ENCODE peak calls at places on chromosomes 2 and 18, in five cellular contexts. N is lower lobe of right lung, S is WERI-Rb-1, A is breast epithelium, J is Peyer's patch. Z is an unnamed sample. For H3K9me3, the result is how much of the 10 kb centered on the place peaks cover.

GRCh38 chr2:236823230-236823629 is 253.6 kb downstream of the ACKR3 start:
- DNase-seq in N (no peak), S (no peak), A (no peak), J (no peak), Z (no peak)

GRCh38 chr2:64406407-64406774 is 47.6 kb upstream of the LGALSL start:
- DNase-seq in N (no peak), S (no peak), A (no peak), J (peak), Z (no peak)

GRCh38 chr2:191935247-191935646 is 88.4 kb upstream of the CAVIN2 start:
- DNase-seq in N (peak), S (peak), A (no peak), J (no peak), Z (no peak)

GRCh38 chr2:69171070-69171811 is 158.3 kb downstream of the ANTXR1 start:
- DNase-seq in N (no peak), S (no peak), A (no peak), J (no peak), Z (no peak)

GRCh38 chr2:190530211-190530639 is 4.3 kb downstream of the NEMP2 start:
- DNase-seq in N (no peak), S (no peak), A (no peak), J (no peak), Z (no peak)

GRCh38 chr2:66897181-66897580 is 462.3 kb downstream of the MEIS1 start:
- DNase-seq in N (no peak), S (no peak), A (no peak), J (no peak), Z (no peak)

GRCh38 chr2:145752091-145752806 is 1232.3 kb upstream of the ZEB2 start:
- DNase-seq in N (peak), S (no peak), A (no peak), J (no peak), Z (no peak)

GRCh38 chr2:121690095-121690494 is 40.8 kb upstream of the CLASP1 start:
- DNase-seq in N (no peak), S (no peak), A (no peak), J (no peak), Z (no peak)

GRCh38 chr2:72940786-72941185 is 23.5 kb downstream of the EMX1 start:
- DNase-seq in N (no peak), S (no peak), A (no peak), J (no peak), Z (no peak)

GRCh38 chr18:275486-275885 is 7.6 kb upstream of the THOC1 start:
- DNase-seq in N (peak), S (no peak), A (no peak), J (no peak), Z (no peak)

GRCh38 chr2:158144914-158145625 is 43.4 kb downstream of the UPP2 start:
- DNase-seq in N (no peak), S (no peak), A (no peak), J (no peak), Z (no peak)

GRCh38 chr18:22314001-22314400 is 103.7 kb downstream of the CTAGE1 start:
- DNase-seq in N (no peak), S (no peak), A (no peak), J (no peak), Z (no peak)

GRCh38 chr2:5692561-5693287 is 540 bp downstream of the SOX11 start:
- DNase-seq in N (no peak), S (peak), A (no peak), J (no peak), Z (no peak)

GRCh38 chr2:54878182-54878581 is 154.7 kb downstream of the EML6 start:
- DNase-seq in N (no peak), S (peak), A (no peak), J (no peak), Z (no peak)

GRCh38 chr2:227238242-227239237 is 74.1 kb downstream of the COL4A3 start:
- DNase-seq in N (peak), S (peak), A (peak), J (peak), Z (peak)

GRCh38 chr18:47215554-47216138 is 35.8 kb downstream of the SKOR2 start:
- DNase-seq in N (no peak), S (peak), A (no peak), J (no peak), Z (no peak)

GRCh38 chr2:196059491-196059960 is 9.1 kb downstream of the DNAH7 start:
- DNase-seq in N (no peak), S (no peak), A (no peak), J (no peak), Z (no peak)

GRCh38 chr2:62221141-62221540 is 25.2 kb downstream of the B3GNT2 start:
- DNase-seq in N (no peak), S (no peak), A (no peak), J (no peak), Z (no peak)

GRCh38 chr2:28694364-28694763 is 57.3 kb upstream of the PPP1CB start:
- DNase-seq in N (no peak), S (no peak), A (no peak), J (no peak), Z (no peak)

GRCh38 chr2:215843579-215843978 is 169.8 kb downstream of the MREG start:
- DNase-seq in N (no peak), S (no peak), A (no peak), J (no peak), Z (no peak)

GRCh38 chr18:36493349-36494281 is 196.1 kb downstream of the FHOD3 start:
- DNase-seq in N (no peak), S (no peak), A (no peak), J (no peak), Z (no peak)

GRCh38 chr2:206555721-206556120 is 86.6 kb upstream of the FAM237A start:
- DNase-seq in N (no peak), S (no peak), A (no peak), J (no peak), Z (no peak)

GRCh38 chr2:223674998-223675609 is 72.9 kb upstream of the SCG2 start:
- DNase-seq in N (no peak), S (peak), A (no peak), J (no peak), Z (no peak)

GRCh38 chr18:59272971-59273935 is at the start of gene RAX:
- DNase-seq in N (no peak), S (peak), A (no peak), J (no peak), Z (no peak)

GRCh38 chr2:130728007-130728454 is 839 bp upstream of the GPR148 start:
- DNase-seq in N (no peak), S (no peak), A (no peak), J (no peak), Z (peak)

GRCh38 chr2:159177957-159178356 is 108.5 kb downstream of the WDSUB1 start:
- DNase-seq in N (no peak), S (peak), A (no peak), J (no peak), Z (no peak)

GRCh38 chr2:134320930-134321329 is 67.1 kb downstream of the MGAT5 start:
- DNase-seq in N (no peak), S (no peak), A (no peak), J (no peak), Z (peak)

GRCh38 chr2:30502310-30502709 is 55.3 kb downstream of the LCLAT1 start:
- DNase-seq in N (no peak), S (no peak), A (no peak), J (no peak), Z (no peak)

GRCh38 chr2:30500699-30501098 is 53.7 kb downstream of the LCLAT1 start:
- DNase-seq in N (no peak), S (no peak), A (no peak), J (no peak), Z (no peak)

GRCh38 chr2:30503007-30503691 is 56.1 kb downstream of the LCLAT1 start:
- DNase-seq in N (no peak), S (no peak), A (no peak), J (no peak), Z (no peak)

GRCh38 chr2:30505500-30506180 is 58.6 kb downstream of the LCLAT1 start:
- DNase-seq in N (no peak), S (no peak), A (no peak), J (no peak), Z (no peak)

DNA sequence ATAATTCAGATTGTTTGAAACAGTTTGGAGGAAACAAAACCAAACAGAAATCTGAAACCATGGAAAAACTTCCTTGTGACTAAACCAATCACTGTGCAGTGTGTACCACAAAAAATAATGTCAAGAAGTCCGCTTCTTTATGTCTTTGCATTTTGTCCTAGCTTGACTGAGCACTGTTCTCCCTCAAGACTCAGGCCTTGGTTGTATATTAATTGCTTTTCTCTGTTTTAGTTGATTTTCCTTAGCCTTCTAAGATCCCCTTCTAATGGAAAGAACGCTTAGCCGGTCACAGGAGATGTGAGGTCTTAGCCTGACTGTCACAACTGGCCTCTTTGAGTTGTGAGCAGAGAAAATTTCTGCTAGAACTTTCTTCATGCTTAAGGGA is 56.6 kb downstream of the LCLAT1 start:
- DNase-seq in N (no peak), S (no peak), A (no peak), J (no peak), Z (no peak)
- H3K9me3 ChIP-seq in N (under half), S (under half), A (under half), J (under half), Z (under half)

DNA sequence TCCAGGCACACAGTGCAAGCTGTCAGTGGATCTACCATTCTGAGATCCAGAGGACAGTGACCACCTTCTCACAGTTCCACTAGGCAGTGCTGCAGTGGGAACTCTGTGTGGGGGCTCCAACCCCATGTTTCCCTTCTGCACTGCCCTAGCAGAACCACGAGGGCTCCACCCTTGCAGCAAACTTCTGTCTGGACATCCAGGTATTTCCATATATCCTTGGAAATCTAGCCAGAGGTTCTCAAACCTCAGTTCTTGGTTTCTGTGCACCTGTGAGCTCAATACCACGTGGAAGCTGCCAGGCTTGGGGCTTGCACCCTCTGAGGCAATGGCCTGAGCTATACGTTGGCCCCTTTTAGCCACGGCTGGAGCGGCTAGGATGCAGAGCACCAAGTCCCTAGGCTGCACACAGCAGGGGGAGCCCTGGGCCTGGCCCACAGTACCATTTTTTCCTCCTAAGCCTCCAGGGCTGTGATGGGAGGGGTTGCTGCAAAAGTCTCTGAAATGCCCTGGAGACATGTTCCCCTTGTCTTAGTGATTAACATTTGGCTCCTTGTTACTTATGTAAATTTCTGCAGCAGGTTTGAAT is 77.5 kb downstream of the MAP4K3 start:
- DNase-seq in N (no peak), S (no peak), A (no peak), J (no peak), Z (no peak)
- H3K9me3 ChIP-seq in N (under half), S (under half), A (under half), J (under half), Z (under half)

DNA sequence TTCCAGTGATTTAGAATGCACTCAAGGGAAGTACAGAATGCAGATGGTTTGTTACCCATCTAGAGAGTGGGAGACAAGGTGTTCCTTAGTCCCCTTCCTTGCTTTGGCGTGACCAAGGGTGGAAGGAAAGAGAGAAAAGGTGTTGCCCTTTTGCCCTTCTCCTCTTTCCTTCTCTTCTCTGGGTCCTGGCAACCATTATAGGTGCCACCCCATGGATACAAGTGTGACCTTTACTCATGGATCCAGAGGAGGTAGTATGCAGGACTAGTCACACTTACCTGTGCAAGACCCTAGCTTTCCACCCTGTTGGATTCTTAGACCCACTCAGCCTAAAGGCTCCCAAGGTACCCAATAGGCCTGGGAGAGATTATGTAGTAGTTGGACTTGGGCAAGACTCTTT is 11.6 kb upstream of the RBFA start:
- DNase-seq in N (no peak), S (no peak), A (no peak), J (no peak), Z (no peak)
- H3K9me3 ChIP-seq in N (half or more), S (half or more), A (half or more), J (under half), Z (under half)

GRCh38 chr2:125526093-125526492 is 1129.9 kb upstream of the GYPC start:
- DNase-seq in N (no peak), S (no peak), A (no peak), J (no peak), Z (no peak)
- H3K9me3 ChIP-seq in N (under half), S (under half), A (under half), J (under half), Z (under half)